ENCODE peak calls at places on chromosomes 1 and 21, in four cellular contexts. One of them, this sample, is unnamed.

GRCh38 chr1:45913925-45914501 is 110.6 kb downstream of the MAST2 start:
- DNase-seq in A549: no peak
- DNase-seq in HepG2: no peak
- DNase-seq in GM12878: no peak
- DNase-seq in this sample: no peak

GRCh38 chr1:107950434-107950833 is 14.5 kb downstream of the VAV3 start:
- DNase-seq in A549: no peak
- DNase-seq in HepG2: no peak
- DNase-seq in GM12878: no peak
- DNase-seq in this sample: no peak

GRCh38 chr1:212638419-212639151 is 30.0 kb downstream of the ATF3 start:
- DNase-seq in A549: no peak
- DNase-seq in HepG2: no peak
- DNase-seq in GM12878: no peak
- DNase-seq in this sample: peak

GRCh38 chr21:44509539-44509938 is 30.5 kb downstream of the KRTAP10-1 start:
- DNase-seq in A549: no peak
- DNase-seq in HepG2: no peak
- DNase-seq in GM12878: no peak
- DNase-seq in this sample: peak

GRCh38 chr21:44990921-44991320 is 51.1 kb downstream of the SLX9 start:
- DNase-seq in A549: no peak
- DNase-seq in HepG2: no peak
- DNase-seq in GM12878: no peak
- DNase-seq in this sample: no peak

GRCh38 chr1:229378586-229379442 is 36.0 kb upstream of the CCSAP start:
- DNase-seq in A549: no peak
- DNase-seq in HepG2: no peak
- DNase-seq in GM12878: no peak
- DNase-seq in this sample: no peak

GRCh38 chr1:203346060-203346754 is 4.7 kb downstream of the FMOD start:
- DNase-seq in A549: no peak
- DNase-seq in HepG2: no peak
- DNase-seq in GM12878: no peak
- DNase-seq in this sample: no peak

GRCh38 chr1:227798078-227798802 is 17.2 kb upstream of the PRSS38 start:
- DNase-seq in A549: no peak
- DNase-seq in HepG2: no peak
- DNase-seq in GM12878: no peak
- DNase-seq in this sample: no peak

GRCh38 chr1:154714638-154715037 is 106.7 kb upstream of the ADAR start:
- DNase-seq in A549: peak
- DNase-seq in HepG2: peak
- DNase-seq in GM12878: no peak
- DNase-seq in this sample: no peak

GRCh38 chr1:233614173-233614742 is 352 bp downstream of the KCNK1 start:
- DNase-seq in A549: peak
- DNase-seq in HepG2: no peak
- DNase-seq in GM12878: no peak
- DNase-seq in this sample: no peak

GRCh38 chr1:54012862-54013261 is 5.1 kb downstream of the LDLRAD1 start:
- DNase-seq in A549: no peak
- DNase-seq in HepG2: no peak
- DNase-seq in GM12878: no peak
- DNase-seq in this sample: peak

GRCh38 chr1:42913426-42914091 is 45.1 kb downstream of the SLC2A1 start:
- DNase-seq in A549: peak
- DNase-seq in HepG2: peak
- DNase-seq in GM12878: peak
- DNase-seq in this sample: peak

GRCh38 chr1:7372477-7373120 is 398.5 kb upstream of the VAMP3 start:
- DNase-seq in A549: no peak
- DNase-seq in HepG2: no peak
- DNase-seq in GM12878: no peak
- DNase-seq in this sample: no peak

GRCh38 chr1:206694151-206694550 is 9.4 kb downstream of the MAPKAPK2 start:
- DNase-seq in A549: no peak
- DNase-seq in HepG2: no peak
- DNase-seq in GM12878: no peak
- DNase-seq in this sample: no peak

GRCh38 chr1:1119272-1119890 is 3.5 kb upstream of the C1orf159 start:
- DNase-seq in A549: no peak
- DNase-seq in HepG2: no peak
- DNase-seq in GM12878: no peak
- DNase-seq in this sample: no peak
- TF ChIP-seq CHD2 in A549: no peak
- TF ChIP-seq CHD2 in HepG2: no peak
- TF ChIP-seq CHD2 in GM12878: no peak
- TF ChIP-seq CHD2 in this sample: no peak

GRCh38 chr1:175129997-175130648 is 62.5 kb downstream of the KIAA0040 start:
- DNase-seq in A549: no peak
- DNase-seq in HepG2: no peak
- DNase-seq in GM12878: no peak
- DNase-seq in this sample: peak
- TF ChIP-seq PBX3 in A549: no peak
- TF ChIP-seq PBX3 in HepG2: no peak
- TF ChIP-seq PBX3 in GM12878: no peak
- TF ChIP-seq PBX3 in this sample: no peak

GRCh38 chr1:222546548-222547259 is 1.2 kb downstream of the HHIPL2 start:
- DNase-seq in A549: peak
- DNase-seq in HepG2: peak
- DNase-seq in GM12878: no peak
- DNase-seq in this sample: peak
- TF ChIP-seq CHD2 in A549: no peak
- TF ChIP-seq CHD2 in HepG2: no peak
- TF ChIP-seq CHD2 in GM12878: no peak
- TF ChIP-seq CHD2 in this sample: no peak

DNA sequence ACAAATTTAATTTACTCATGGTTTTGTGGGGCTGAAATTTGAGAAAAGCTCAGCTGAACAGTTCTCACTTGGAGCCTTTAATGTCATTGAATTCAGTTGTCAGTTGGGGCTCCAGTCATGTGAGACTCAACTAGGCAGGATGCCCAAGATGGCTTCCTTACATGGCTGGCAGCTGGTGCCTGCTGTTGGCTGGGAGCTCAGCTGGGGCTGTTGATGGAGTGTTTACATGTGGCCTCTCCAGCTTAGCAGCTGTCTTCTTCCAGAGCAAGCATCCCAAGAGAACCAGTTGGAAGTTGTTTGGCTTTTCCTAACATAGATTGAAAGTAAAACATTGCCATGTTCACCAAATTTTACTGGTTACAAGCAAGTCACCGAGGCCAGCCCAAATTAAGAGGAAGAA is 81.8 kb upstream of the KCNA3 start:
- DNase-seq in A549: no peak
- DNase-seq in HepG2: no peak
- DNase-seq in GM12878: no peak
- DNase-seq in this sample: no peak
- TF ChIP-seq PBX3 in A549: no peak
- TF ChIP-seq PBX3 in HepG2: no peak
- TF ChIP-seq PBX3 in GM12878: no peak
- TF ChIP-seq PBX3 in this sample: no peak

DNA sequence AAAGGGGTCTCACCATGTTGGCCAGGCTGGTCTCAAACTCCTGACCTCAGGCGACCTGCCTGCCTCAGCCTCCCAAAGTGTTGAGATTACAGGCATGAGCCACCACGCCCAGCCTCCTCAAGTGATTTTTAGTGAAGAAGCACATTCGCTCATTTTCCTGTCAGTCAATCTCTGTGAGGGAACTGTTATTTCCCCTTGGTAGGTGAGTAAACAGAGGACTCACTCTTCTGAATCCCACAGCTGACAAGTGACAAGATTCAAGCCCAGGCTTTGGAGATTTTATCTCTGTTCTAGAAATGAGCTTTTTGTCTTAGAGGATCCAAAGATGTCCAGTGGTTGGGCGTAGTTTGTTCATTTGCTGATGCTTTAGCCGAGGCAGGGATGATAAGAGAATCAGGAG is 43.9 kb upstream of the TACSTD2 start:
- DNase-seq in A549: no peak
- DNase-seq in HepG2: no peak
- DNase-seq in GM12878: no peak
- DNase-seq in this sample: no peak
- TF ChIP-seq CHD2 in A549: no peak
- TF ChIP-seq CHD2 in HepG2: no peak
- TF ChIP-seq CHD2 in GM12878: no peak
- TF ChIP-seq CHD2 in this sample: no peak

GRCh38 chr1:33743221-33743998 is 120.5 kb upstream of the HMGB4 start:
- DNase-seq in A549: no peak
- DNase-seq in HepG2: no peak
- DNase-seq in GM12878: no peak
- DNase-seq in this sample: no peak
- TF ChIP-seq PBX3 in A549: no peak
- TF ChIP-seq PBX3 in HepG2: no peak
- TF ChIP-seq PBX3 in GM12878: no peak
- TF ChIP-seq PBX3 in this sample: no peak

This sample was measured in SK-N-SH.